ENCODE peak calls at places on chromosomes 16 and 17, in six cellular contexts. O is PC-9; B is breast epithelium; V is CD4-positive, alpha-beta T cell; F is RWPE1; K is cardiac muscle cell. X is an unnamed sample.

GRCh38 chr16:57091990-57092785 is at the start of gene CPNE2:
- DNase-seq in O (no peak), B (no peak), V (no peak), F (peak), K (peak), X (no peak)

GRCh38 chr16:87765776-87766484 is at the start of gene KLHDC4:
- DNase-seq in O (peak), B (peak), V (peak), F (peak), K (peak), X (peak)

GRCh38 chr16:27240948-27241531 is 27.5 kb downstream of the NSMCE1 start:
- DNase-seq in O (peak), B (no peak), V (no peak), F (no peak), K (peak), X (peak)

GRCh38 chr17:40509626-40510327 is 8.4 kb upstream of the TNS4 start:
- DNase-seq in O (no peak), B (no peak), V (no peak), F (no peak), K (no peak), X (no peak)

GRCh38 chr16:77322757-77323156 is 112.1 kb downstream of the ADAMTS18 start:
- DNase-seq in O (no peak), B (no peak), V (no peak), F (no peak), K (no peak), X (no peak)

GRCh38 chr16:56608043-56608875 is at the start of gene MT2A:
- DNase-seq in O (peak), B (peak), V (peak), F (peak), K (peak), X (no peak)

GRCh38 chr17:4807534-4808377 is 804 bp downstream of the PLD2 start:
- DNase-seq in O (no peak), B (no peak), V (no peak), F (no peak), K (peak), X (no peak)

GRCh38 chr17:28404812-28405570 is 1.0 kb downstream of the SLC46A1 start:
- DNase-seq in O (peak), B (no peak), V (no peak), F (no peak), K (no peak), X (no peak)

GRCh38 chr16:60181542-60181941 is 1447.4 kb upstream of the GOT2 start:
- DNase-seq in O (no peak), B (no peak), V (no peak), F (no peak), K (no peak), X (no peak)

GRCh38 chr16:87416826-87417471 is 24.8 kb downstream of the MAP1LC3B start:
- DNase-seq in O (peak), B (no peak), V (no peak), F (no peak), K (peak), X (no peak)

GRCh38 chr17:31197991-31198390 is 99.0 kb downstream of the OMG start:
- DNase-seq in O (peak), B (no peak), V (no peak), F (no peak), K (no peak), X (no peak)

GRCh38 chr16:20538181-20538580 is 38.0 kb downstream of the ACSM2B start:
- DNase-seq in O (no peak), B (no peak), V (no peak), F (no peak), K (no peak), X (no peak)

GRCh38 chr16:77414752-77415231 is 20.0 kb downstream of the ADAMTS18 start:
- DNase-seq in O (no peak), B (no peak), V (no peak), F (no peak), K (no peak), X (no peak)

GRCh38 chr17:311119-311848 is 41.3 kb downstream of the RPH3AL start:
- DNase-seq in O (peak), B (no peak), V (no peak), F (no peak), K (no peak), X (no peak)

GRCh38 chr17:183021-183420 is 1.6 kb upstream of the DOC2B start:
- DNase-seq in O (no peak), B (no peak), V (no peak), F (no peak), K (no peak), X (no peak)

GRCh38 chr16:15539197-15539596 is 103.8 kb downstream of the MARF1 start:
- DNase-seq in O (no peak), B (no peak), V (no peak), F (no peak), K (no peak), X (no peak)

DNA sequence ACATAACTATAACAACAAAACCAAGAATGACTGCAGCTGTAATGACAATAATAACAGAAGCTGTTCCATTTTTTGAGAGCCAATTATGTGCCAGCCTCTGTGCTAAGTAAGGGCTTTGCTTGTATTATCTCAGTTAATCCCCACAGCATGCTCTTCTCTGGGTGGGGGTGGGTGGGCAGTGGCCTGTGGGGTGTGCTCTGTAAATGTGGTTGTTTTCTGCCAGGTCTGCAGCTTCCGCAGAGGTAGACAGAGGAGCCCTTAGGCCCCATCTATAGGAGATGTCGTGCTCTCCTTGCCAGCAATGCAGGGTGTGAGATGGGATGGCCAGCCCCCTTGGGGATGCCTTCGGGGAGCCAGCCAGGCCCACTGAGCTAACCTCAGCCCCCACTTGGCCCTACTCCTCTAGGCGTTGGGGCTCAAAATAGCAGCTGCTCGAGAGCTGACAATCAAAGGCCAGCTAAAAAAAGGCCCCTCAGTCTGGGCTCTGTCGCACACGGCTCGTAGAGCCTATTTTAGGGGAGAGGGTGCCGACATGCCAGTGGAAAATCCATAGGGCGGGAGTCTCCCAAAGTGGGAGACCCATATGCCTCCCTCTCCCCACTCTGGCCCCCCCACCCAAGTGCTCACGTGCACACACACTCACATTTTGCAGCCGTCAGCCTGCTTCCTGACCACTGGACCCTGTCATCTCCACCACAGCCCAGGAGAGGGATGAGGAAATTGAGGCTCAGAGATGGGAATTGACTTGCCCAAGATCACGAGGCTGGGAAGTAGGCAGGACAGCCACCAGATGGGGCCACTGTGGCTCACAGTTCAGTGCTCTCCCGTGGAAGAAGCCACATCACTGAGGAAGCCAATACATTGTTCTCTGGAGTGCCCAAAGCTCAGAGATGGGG is 15.8 kb downstream of the CDH16 start:
- DNase-seq in O (no peak), B (no peak), V (no peak), F (no peak), K (no peak), X (no peak)
- H3K27ac ChIP-seq in O (no peak), B (no peak), V (no peak), F (no peak), K (peak), X (peak)

DNA sequence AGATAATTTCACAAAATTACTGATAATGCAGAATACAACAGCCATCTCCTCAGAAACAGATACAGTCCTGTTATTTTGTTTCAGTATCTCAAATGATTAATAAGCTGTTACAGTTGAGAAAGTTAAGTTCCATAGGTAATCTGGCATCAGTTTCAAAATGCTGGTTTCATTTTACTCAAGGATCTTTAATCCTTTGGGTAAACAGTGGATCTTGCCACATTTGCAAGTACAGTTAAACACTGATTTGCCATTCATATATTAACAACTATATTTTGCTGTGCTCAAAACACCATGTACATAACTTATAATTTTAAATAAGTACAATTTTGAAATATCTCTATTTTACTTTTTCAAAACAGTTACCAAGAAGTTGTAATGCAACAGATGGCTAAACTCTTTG is 31.2 kb downstream of the RPGRIP1L start:
- DNase-seq in O (no peak), B (no peak), V (no peak), F (no peak), K (no peak), X (no peak)
- H3K27ac ChIP-seq in O (no peak), B (no peak), V (no peak), F (no peak), K (no peak), X (no peak)

GRCh38 chr16:4360538-4361021 is 9.5 kb upstream of the PAM16 start:
- DNase-seq in O (no peak), B (no peak), V (no peak), F (no peak), K (peak), X (no peak)
- H3K27ac ChIP-seq in O (no peak), B (no peak), V (no peak), F (peak), K (no peak), X (no peak)

GRCh38 chr17:68101075-68101991 is 65.8 kb downstream of the KPNA2 start:
- DNase-seq in O (peak), B (peak), V (peak), F (peak), K (peak), X (peak)
- H3K27ac ChIP-seq in O (no peak), B (peak), V (peak), F (peak), K (peak), X (peak)

GRCh38 chr17:81002013-81002384 is 10.4 kb downstream of the CHMP6 start:
- DNase-seq in O (no peak), B (no peak), V (no peak), F (no peak), K (no peak), X (no peak)
- H3K27ac ChIP-seq in O (no peak), B (no peak), V (no peak), F (peak), K (no peak), X (no peak)

DNA sequence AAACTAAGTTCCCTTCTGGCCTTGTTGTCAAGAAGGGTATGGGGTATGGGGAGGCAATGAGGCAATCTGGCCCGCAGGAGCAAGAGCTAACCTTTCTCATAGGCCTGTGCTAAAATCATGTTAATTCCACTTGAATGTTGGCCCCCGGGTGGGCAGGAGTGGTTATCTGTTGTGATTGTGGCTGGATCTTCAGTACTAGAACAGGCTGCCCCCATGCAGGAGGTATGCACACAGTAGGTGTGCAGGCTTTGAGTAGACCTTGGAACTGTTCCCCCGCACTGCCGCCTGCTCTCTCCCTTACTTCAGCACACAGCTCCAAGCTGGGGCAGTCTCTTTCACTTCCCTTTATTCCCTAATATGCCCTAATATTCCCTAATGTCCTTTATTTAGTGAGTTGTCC is 52.4 kb upstream of the TANGO6 start:
- DNase-seq in O (no peak), B (no peak), V (no peak), F (no peak), K (no peak), X (no peak)
- H3K27ac ChIP-seq in O (peak), B (peak), V (no peak), F (peak), K (no peak), X (peak)

DNA sequence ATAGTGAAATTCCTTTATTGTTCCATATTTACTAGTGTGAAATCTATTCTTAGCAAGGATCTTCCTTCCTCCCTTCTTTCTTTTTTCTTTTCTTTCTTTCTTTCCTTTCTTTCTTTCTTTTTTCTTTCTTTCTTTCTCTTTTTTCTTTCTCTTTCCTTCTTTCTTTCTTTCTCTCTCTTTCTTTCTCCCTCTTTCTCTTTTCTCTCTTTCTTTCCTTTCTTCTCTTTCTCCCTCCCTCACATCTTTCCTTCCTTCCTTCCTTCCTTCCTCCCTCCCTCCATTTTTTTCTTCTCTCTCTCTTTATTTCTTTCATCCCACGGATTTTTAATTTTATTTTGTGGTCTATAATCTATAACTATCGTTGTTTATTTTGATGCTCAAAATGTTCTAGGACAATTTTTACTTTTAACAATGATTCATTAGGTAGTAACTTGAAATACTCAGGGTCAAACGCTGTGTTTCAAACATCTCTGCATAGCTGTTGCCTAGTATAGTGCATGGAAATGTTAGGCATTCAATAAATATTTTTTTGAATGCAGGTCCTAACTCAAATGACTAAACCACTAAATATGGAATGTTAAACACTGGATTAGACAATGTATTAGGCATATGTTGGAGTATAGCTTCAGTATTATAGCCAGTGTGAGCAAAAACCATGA is 178.3 kb downstream of the MAP2K6 start:
- DNase-seq in O (no peak), B (no peak), V (no peak), F (no peak), K (no peak), X (no peak)
- H3K27ac ChIP-seq in O (no peak), B (no peak), V (no peak), F (no peak), K (no peak), X (no peak)

GRCh38 chr16:75628351-75628750 is 5.3 kb upstream of the ADAT1 start:
- DNase-seq in O (no peak), B (no peak), V (no peak), F (no peak), K (no peak), X (no peak)

GRCh38 chr16:75627856-75628255 is 4.8 kb upstream of the ADAT1 start:
- DNase-seq in O (no peak), B (no peak), V (no peak), F (no peak), K (peak), X (no peak)

GRCh38 chr16:75629132-75629531 is 6.1 kb upstream of the ADAT1 start:
- DNase-seq in O (no peak), B (no peak), V (no peak), F (no peak), K (no peak), X (no peak)

GRCh38 chr16:75624921-75625334 is 1.8 kb upstream of the ADAT1 start:
- DNase-seq in O (no peak), B (no peak), V (no peak), F (peak), K (peak), X (no peak)

DNA sequence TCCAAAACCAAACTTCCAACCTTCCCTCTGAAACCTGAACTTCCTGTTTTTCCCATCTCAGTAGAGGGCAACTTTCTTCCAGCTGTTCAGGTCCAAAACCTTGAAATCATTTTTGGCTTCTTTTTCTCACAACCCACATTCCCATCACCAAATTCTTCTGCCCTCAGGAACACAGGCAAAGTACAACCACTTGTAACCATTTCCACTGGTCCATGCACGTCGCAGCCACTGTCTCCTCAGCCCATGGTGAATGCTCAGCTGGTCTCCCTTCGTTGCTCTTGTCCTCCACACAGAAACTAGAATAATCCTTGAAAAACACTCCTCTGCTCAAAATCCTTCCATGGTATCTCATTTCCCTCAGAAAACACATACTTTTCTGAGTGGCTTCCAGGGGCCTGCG is 3.7 kb upstream of the ADAT1 start:
- DNase-seq in O (no peak), B (no peak), V (no peak), F (no peak), K (no peak), X (no peak)
- H3K27ac ChIP-seq in O (no peak), B (no peak), V (peak), F (no peak), K (no peak), X (no peak)